ENCODE peak calls at places on chromosome 2, in four cellular contexts. O, H, C and Z are unnamed samples.

GRCh38 chr2:55252830-55253229 is 16.2 kb downstream of the MTIF2 start:
- DNase-seq in O (no peak), H (no peak), C (no peak), Z (no peak)

GRCh38 chr2:233470007-233470687 is 96.4 kb downstream of the USP40 start:
- DNase-seq in O (peak), H (no peak), C (no peak), Z (peak)

GRCh38 chr2:84223191-84223590 is 235.9 kb downstream of the SUCLG1 start:
- DNase-seq in O (no peak), H (no peak), C (no peak), Z (no peak)

GRCh38 chr2:56100791-56101312 is 82.9 kb upstream of the CCDC85A start:
- DNase-seq in O (no peak), H (no peak), C (no peak), Z (no peak)

GRCh38 chr2:232276739-232277313 is 101.7 kb upstream of the ALPP start:
- DNase-seq in O (no peak), H (peak), C (no peak), Z (no peak)

GRCh38 chr2:43169091-43169936 is 57.1 kb downstream of the ZFP36L2 start:
- DNase-seq in O (no peak), H (no peak), C (no peak), Z (no peak)

GRCh38 chr2:26086155-26086634 is 52.3 kb downstream of the RAB10 start:
- DNase-seq in O (no peak), H (no peak), C (no peak), Z (no peak)

GRCh38 chr2:25332571-25332970 is 9.2 kb downstream of the DNMT3A start:
- DNase-seq in O (no peak), H (no peak), C (no peak), Z (peak)

GRCh38 chr2:172667926-172668325 is 67.7 kb upstream of the RAPGEF4 start:
- DNase-seq in O (no peak), H (no peak), C (no peak), Z (no peak)

GRCh38 chr2:187486241-187486640 is 38.2 kb upstream of the CALCRL start:
- DNase-seq in O (no peak), H (no peak), C (no peak), Z (no peak)

GRCh38 chr2:24147364-24147763 is 24.1 kb downstream of the FAM228B start:
- DNase-seq in O (no peak), H (no peak), C (no peak), Z (no peak)

GRCh38 chr2:128692895-128693519 is 374.3 kb upstream of the HS6ST1 start:
- DNase-seq in O (no peak), H (no peak), C (no peak), Z (no peak)

GRCh38 chr2:240353944-240354343 is 81.5 kb upstream of the GPC1 start:
- DNase-seq in O (no peak), H (no peak), C (no peak), Z (peak)

DNA sequence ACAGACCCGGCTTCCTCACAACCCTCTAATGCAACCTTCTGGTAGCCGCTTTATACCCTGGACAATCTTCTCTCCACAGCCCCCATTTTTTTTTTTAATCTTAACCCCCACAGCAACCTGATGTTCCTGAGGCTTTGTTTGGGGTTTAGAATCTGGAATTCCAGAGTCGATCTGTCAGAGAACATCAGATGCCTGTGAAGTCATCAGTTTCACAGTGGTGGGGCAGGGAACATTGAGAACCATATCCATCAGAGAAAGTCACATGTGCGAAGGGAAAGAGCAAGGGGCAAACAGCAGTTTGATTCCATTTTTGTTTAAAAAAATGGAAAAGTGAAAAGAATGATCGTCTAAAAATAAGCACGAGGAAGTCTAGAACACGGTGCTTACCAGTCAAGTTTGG is 20.6 kb downstream of the NPAS2 start:
- DNase-seq in O (no peak), H (no peak), C (no peak), Z (no peak)
- TF ChIP-seq FOXJ3 in O (no peak), H (no peak), C (no peak), Z (no peak)

DNA sequence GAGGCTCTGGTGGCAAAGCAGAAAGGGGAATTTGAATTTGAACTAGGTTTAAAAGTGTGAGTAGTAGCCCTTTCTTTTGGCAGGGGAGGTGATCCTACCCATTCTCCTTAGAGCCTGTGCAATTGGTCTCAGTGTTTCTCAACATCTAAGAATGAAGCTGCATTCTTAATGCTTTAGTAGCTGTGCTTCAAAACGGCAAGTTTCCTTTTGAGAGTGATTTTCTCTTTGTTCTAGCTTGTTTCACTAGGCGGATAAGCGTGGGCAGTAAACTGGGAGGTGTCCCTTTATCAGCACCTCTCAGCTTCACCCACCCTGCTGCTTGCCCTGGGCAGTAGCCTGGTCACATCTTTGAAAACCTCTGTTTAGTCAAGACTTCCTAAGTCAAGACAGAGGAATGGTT is 6.7 kb downstream of the CRIM1 start:
- DNase-seq in O (no peak), H (no peak), C (no peak), Z (no peak)
- TF ChIP-seq FOXJ3 in O (no peak), H (no peak), C (no peak), Z (no peak)

GRCh38 chr2:181805228-181806038 is 86.1 kb upstream of the ITPRID2 start:
- DNase-seq in O (no peak), H (no peak), C (no peak), Z (no peak)
- TF ChIP-seq FOXJ3 in O (no peak), H (no peak), C (no peak), Z (no peak)

GRCh38 chr2:109458512-109458911 is 155.3 kb downstream of the SEPTIN10 start:
- DNase-seq in O (no peak), H (no peak), C (no peak), Z (no peak)
- TF ChIP-seq FOXJ3 in O (no peak), H (no peak), C (no peak), Z (no peak)